ENCODE peak calls at places on chromosomes 11 and 22, in five cellular contexts. G, N, Z, L and K are unnamed samples.

GRCh38 chr11:57288771-57289579 is 35.8 kb downstream of the TNKS1BP1 start:
- DNase-seq in G (peak; percentile 43), N (no peak), Z (no peak), L (no peak), K (no peak)

GRCh38 chr22:17164392-17165024 is 5.4 kb upstream of the HDHD5 start:
- DNase-seq in G (peak; percentile 79), N (no peak), Z (no peak), L (no peak), K (peak; percentile 9)

GRCh38 chr11:45436118-45436517 is 150.0 kb upstream of the SYT13 start:
- DNase-seq in G (no peak), N (no peak), Z (no peak), L (no peak), K (no peak)

GRCh38 chr11:103798456-103798855 is 238.0 kb upstream of the DDI1 start:
- DNase-seq in G (no peak), N (no peak), Z (no peak), L (no peak), K (no peak)

GRCh38 chr22:23281406-23282088 is 101.2 kb downstream of the BCR start:
- DNase-seq in G (peak; percentile 97), N (peak; percentile 22), Z (peak; percentile 84), L (peak; percentile 66), K (peak; percentile 81)

GRCh38 chr11:47179655-47179991 is 2.9 kb upstream of the ARFGAP2 start:
- DNase-seq in G (peak; percentile 89), N (no peak), Z (peak; percentile 84), L (no peak), K (peak; percentile 75)

GRCh38 chr22:50014655-50015401 is 2.3 kb upstream of the IL17REL start:
- DNase-seq in G (peak; percentile 79), N (no peak), Z (no peak), L (no peak), K (no peak)

GRCh38 chr22:29265306-29265705 is 2.5 kb downstream of the RHBDD3 start:
- DNase-seq in G (peak; percentile 28), N (no peak), Z (no peak), L (no peak), K (no peak)

GRCh38 chr22:38871360-38872171 is 450 bp downstream of the CBX6 start:
- DNase-seq in G (peak; percentile 81), N (no peak), Z (no peak), L (no peak), K (no peak)

GRCh38 chr11:130415719-130416536 is 12.5 kb downstream of the ADAMTS8 start:
- DNase-seq in G (peak; percentile 63), N (no peak), Z (no peak), L (no peak), K (no peak)

GRCh38 chr22:44639891-44640617 is 62.0 kb upstream of the PRR5 start:
- DNase-seq in G (peak; percentile 30), N (no peak), Z (no peak), L (no peak), K (no peak)